ENCODE peak calls at places on chromosomes 12 and 14, in four cellular contexts. H is SK-N-SH, P is K562, J is HepG2. L is an unnamed sample.
A peak's percentile ranks its signal among the peaks of the same experiment; 100 is the strongest.

GRCh38 chr12:45655753-45656152 is 73.8 kb upstream of the ARID2 start:
- DNase-seq in P (no peak), J (no peak), H (no peak), L (no peak)

GRCh38 chr12:116354534-116354933 is 77.0 kb upstream of the MED13L start:
- DNase-seq in P (no peak), H (no peak), J (no peak), L (no peak)

GRCh38 chr14:40004871-40005503 is 572.8 kb upstream of the FBXO33 start:
- DNase-seq in P (no peak), H (no peak), J (no peak), L (no peak)

GRCh38 chr12:19431407-19432308 is 7.6 kb upstream of the AEBP2 start:
- DNase-seq in J (no peak), P (no peak), H (no peak), L (no peak)

GRCh38 chr14:99460793-99461192 is 19.9 kb downstream of the SETD3 start:
- DNase-seq in J (no peak), H (no peak), P (peak; percentile 78), L (no peak)

GRCh38 chr14:47149326-47149725 is 497.7 kb upstream of the RPL10L start:
- DNase-seq in H (no peak), P (no peak), J (no peak), L (no peak)

GRCh38 chr12:91142184-91142583 is 30.9 kb upstream of the LUM start:
- DNase-seq in J (no peak), P (no peak), H (no peak), L (no peak)

GRCh38 chr14:54364555-54365415 is 32.0 kb upstream of the CDKN3 start:
- DNase-seq in J (peak; percentile 83), P (no peak), H (no peak), L (no peak)

GRCh38 chr12:68065687-68066086 is 76.4 kb downstream of the IFNG-AS1 start:
- DNase-seq in P (no peak), J (no peak), H (no peak), L (no peak)

DNA sequence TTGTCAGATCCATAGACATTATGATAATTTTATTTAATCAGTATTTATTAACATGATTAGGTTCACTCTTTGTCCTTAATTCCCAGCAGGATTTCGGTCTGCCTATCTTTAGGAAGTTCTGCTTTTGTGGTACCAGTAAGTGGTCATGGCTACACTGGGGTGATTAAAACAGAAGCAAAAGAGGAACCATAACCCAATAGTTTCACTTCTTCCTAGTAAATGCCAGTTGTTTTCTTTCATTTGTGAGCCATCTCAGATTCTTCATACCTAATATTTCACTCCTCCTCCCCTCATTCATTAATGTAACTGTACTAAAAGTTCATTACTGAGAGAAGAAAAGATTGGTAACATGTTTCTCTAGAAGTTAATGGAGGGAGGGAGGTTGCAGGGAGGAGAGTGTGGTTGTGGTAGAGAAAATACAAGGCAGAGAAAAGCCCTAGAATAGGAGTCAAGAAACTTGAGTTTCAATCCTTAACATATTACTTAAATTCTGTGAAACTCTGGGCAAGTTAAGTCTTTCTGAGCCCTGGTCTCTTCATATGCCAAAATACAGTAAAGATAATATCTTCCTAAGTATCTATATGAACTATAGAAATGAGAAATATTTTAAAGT is 101.2 kb downstream of the PEBP1 start:
- DNase-seq in P (no peak), J (no peak), H (no peak), L (no peak)
- TF ChIP-seq ELF1 in P (no peak), J (no peak), H (no peak), L (no peak)

GRCh38 chr12:31465002-31465401 is 125.9 kb downstream of the DENND5B start:
- DNase-seq in J (no peak), H (no peak), P (no peak), L (no peak)

GRCh38 chr12:31470462-31470861 is 120.5 kb downstream of the DENND5B start:
- DNase-seq in H (no peak), J (no peak), P (no peak), L (no peak)

GRCh38 chr12:31471823-31472222 is 119.1 kb downstream of the DENND5B start:
- DNase-seq in P (no peak), J (no peak), H (no peak), L (no peak)

GRCh38 chr12:31471061-31471460 is 119.9 kb downstream of the DENND5B start:
- DNase-seq in P (no peak), H (no peak), J (no peak), L (no peak)

DNA sequence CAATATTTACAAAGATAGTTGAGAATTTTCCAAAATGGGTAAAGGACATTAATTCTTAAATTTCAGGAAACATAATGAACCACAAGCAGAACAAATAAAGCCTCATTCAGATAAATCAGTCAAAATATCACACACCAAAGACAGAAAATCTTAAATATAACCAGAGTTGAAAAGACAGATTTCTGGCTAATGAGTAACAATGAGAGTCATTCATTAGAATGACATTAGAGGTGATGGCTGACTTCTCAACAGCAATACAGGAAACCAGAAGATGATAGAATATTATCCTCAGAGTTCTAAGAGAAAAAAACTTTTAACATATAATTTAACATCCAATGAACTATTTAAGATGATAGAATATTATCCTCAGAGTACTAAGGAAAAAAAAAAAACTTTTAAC is 124.2 kb downstream of the DENND5B start:
- DNase-seq in J (no peak), P (no peak), H (no peak), L (no peak)
- TF ChIP-seq ELF1 in J (no peak), P (no peak), H (no peak), L (no peak)

DNA sequence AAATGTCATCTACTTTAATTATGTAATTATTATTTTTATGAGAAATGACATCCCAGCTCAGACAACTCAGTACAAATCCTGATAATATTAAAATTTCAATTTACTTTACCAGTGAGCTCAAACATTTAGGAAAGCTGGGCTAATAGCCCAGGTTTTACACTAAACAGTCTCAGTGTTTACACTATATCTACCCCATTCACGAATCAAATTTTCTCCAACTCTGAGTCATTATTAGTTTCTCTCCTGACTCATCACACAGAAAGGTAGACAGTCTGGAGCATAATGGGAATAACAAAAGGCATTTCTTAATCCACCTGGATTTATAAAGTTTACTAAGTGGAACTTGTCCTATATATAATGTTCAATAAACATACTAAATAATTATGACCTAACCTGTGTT is 5.7 kb downstream of the PAWR start:
- DNase-seq in J (peak; percentile 26), P (no peak), H (no peak), L (no peak)
- TF ChIP-seq ELF1 in J (no peak), P (no peak), H (no peak), L (no peak)

GRCh38 chr12:127148318-127148717 is 1118.7 kb upstream of the TMEM132C start:
- DNase-seq in P (no peak), H (no peak), J (no peak), L (no peak)

GRCh38 chr12:127147724-127148123 is 1119.2 kb upstream of the TMEM132C start:
- DNase-seq in P (no peak), J (no peak), H (no peak), L (no peak)

GRCh38 chr12:127150028-127150427 is 1116.9 kb upstream of the TMEM132C start:
- DNase-seq in P (no peak), H (no peak), J (no peak), L (no peak)

GRCh38 chr12:127149226-127149964 is 1117.6 kb upstream of the TMEM132C start:
- DNase-seq in H (no peak), P (no peak), J (no peak), L (no peak)

DNA sequence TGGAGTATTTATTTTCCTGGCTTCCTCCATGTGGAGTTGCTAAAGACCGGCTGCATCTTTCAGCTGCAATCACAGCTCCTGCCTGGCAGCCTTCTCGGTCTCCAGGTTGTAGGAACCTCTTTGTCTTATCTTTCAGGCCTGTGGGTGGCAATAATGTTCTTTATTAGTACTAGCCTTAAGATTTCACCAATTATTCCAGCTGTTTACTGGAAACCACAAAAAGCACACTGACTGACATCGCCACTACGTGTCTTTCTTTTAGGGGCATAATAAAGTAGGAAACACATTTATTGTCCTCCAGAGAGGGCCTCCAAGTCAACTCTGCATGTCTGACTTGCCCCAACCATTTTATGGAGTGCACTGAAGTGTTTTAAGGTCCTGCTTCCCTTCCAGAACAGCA is 1116.5 kb upstream of the TMEM132C start:
- DNase-seq in J (no peak), P (no peak), H (no peak), L (no peak)
- TF ChIP-seq ELF1 in J (no peak), P (no peak), H (no peak), L (no peak)

GRCh38 chr12:31324116-31324844 is 1.7 kb downstream of the SINHCAF start:
- DNase-seq in J (peak; percentile 78), P (peak; percentile 60), H (peak; percentile 79), L (peak; percentile 63)

GRCh38 chr12:31325877-31326631 is at the start of gene SINHCAF:
- DNase-seq in J (peak; percentile 99), H (peak; percentile 97), P (peak; percentile 96), L (peak; percentile 96)

GRCh38 chr12:31325524-31325875 is 450 bp downstream of the SINHCAF start:
- DNase-seq in H (no peak), P (peak; percentile 19), J (no peak), L (no peak)

GRCh38 chr12:31323466-31324115 is 2.4 kb downstream of the SINHCAF start:
- DNase-seq in J (no peak), H (no peak), P (peak; percentile 39), L (no peak)

GRCh38 chr12:31324845-31325523 is 966 bp downstream of the SINHCAF start:
- DNase-seq in P (peak; percentile 41), H (peak; percentile 60), J (no peak), L (no peak)
- TF ChIP-seq ELF1 in P (peak; percentile 37), H (no peak), J (no peak), L (no peak)

GRCh38 chr12:104291867-104292524 is 11.5 kb upstream of the EID3 start:
- DNase-seq in P (no peak), H (no peak), J (no peak), L (no peak)
- TF ChIP-seq ELF1 in P (no peak), H (no peak), J (no peak), L (no peak)

L was measured in HCT116.